ENCODE peak calls at places on chromosomes 16 and 17, in ten cellular contexts. M, O, C, L, D, R, J, W, F and B are unnamed samples.

GRCh38 chr17:14225153-14226004 is 11.3 kb downstream of the CDRT15 start:
- DNase-seq in C (no peak), J (no peak), O (no peak), L (no peak), D (no peak), W (no peak), F (no peak), M (no peak), R (no peak), B (no peak)

GRCh38 chr17:44920565-44920940 is 5.3 kb upstream of the GFAP start:
- DNase-seq in M (no peak), C (peak), L (no peak), O (no peak), W (no peak), F (no peak), J (peak), D (peak), R (no peak), B (no peak)

GRCh38 chr16:23257682-23258081 is 44.4 kb upstream of the SCNN1B start:
- DNase-seq in J (no peak), R (no peak), W (no peak), O (no peak), M (no peak), C (no peak), D (no peak), L (no peak), F (no peak), B (no peak)

GRCh38 chr17:79836952-79837887 is 2.0 kb downstream of the CBX4 start:
- DNase-seq in O (peak), R (peak), D (peak), J (peak), M (peak), L (no peak), C (peak), F (peak), W (peak), B (peak)

GRCh38 chr16:76278086-76278485 is 885 bp downstream of the CNTNAP4 start:
- DNase-seq in O (no peak), F (no peak), M (no peak), D (no peak), C (no peak), J (no peak), R (no peak), W (no peak), L (no peak), B (no peak)

GRCh38 chr16:17724242-17724898 is 253.6 kb upstream of the XYLT1 start:
- DNase-seq in L (no peak), C (no peak), R (no peak), M (peak), W (no peak), D (no peak), F (no peak), J (no peak), O (peak), B (peak)

GRCh38 chr17:55458977-55459376 is 37.3 kb upstream of the MMD start:
- DNase-seq in C (no peak), M (no peak), D (no peak), L (no peak), W (no peak), J (no peak), R (no peak), O (peak), F (no peak), B (peak)

GRCh38 chr16:73558219-73558618 is 510.3 kb upstream of the ZFHX3 start:
- DNase-seq in D (no peak), C (no peak), L (no peak), W (no peak), O (no peak), R (no peak), M (no peak), J (no peak), F (no peak), B (no peak)

GRCh38 chr16:3564130-3564888 is 12.9 kb downstream of the NLRC3 start:
- DNase-seq in J (no peak), O (no peak), R (no peak), C (no peak), D (no peak), M (no peak), L (no peak), W (no peak), F (no peak), B (no peak)

GRCh38 chr16:89489731-89490385 is 503 bp downstream of the ANKRD11 start:
- DNase-seq in M (no peak), L (no peak), C (no peak), J (peak), D (no peak), O (no peak), R (no peak), F (no peak), W (no peak), B (no peak)

GRCh38 chr16:54459509-54460235 is 173.1 kb upstream of the IRX3 start:
- DNase-seq in F (no peak), D (no peak), R (no peak), M (peak), W (no peak), C (no peak), O (no peak), J (no peak), L (no peak), B (peak)

GRCh38 chr17:10748475-10749110 is 18.8 kb upstream of the TMEM220 start:
- DNase-seq in D (no peak), L (no peak), F (no peak), O (no peak), M (no peak), R (no peak), C (no peak), W (no peak), J (no peak), B (no peak)

GRCh38 chr17:63588797-63589196 is 11.9 kb upstream of the TACO1 start:
- DNase-seq in W (no peak), L (no peak), C (no peak), J (no peak), O (no peak), D (no peak), F (no peak), M (no peak), R (no peak), B (no peak)

GRCh38 chr17:83056583-83057396 is 22.6 kb upstream of the METRNL start:
- DNase-seq in M (no peak), F (peak), J (peak), R (peak), W (no peak), D (peak), L (no peak), C (no peak), O (no peak), B (peak)

GRCh38 chr16:8797364-8798173 is at the start of the genes PMM2 and TMEM186:
- DNase-seq in D (peak), O (peak), C (peak), J (peak), W (peak), R (peak), M (peak), F (peak), L (peak), B (peak)

GRCh38 chr16:87416826-87417471 is 24.8 kb downstream of the MAP1LC3B start:
- DNase-seq in J (no peak), F (peak), R (no peak), D (no peak), C (no peak), L (no peak), W (no peak), M (peak), O (peak), B (peak)

GRCh38 chr16:4513086-4513860 is 25.3 kb downstream of the CDIP1 start:
- DNase-seq in D (no peak), O (no peak), C (no peak), W (no peak), R (no peak), J (no peak), L (no peak), F (no peak), M (no peak), B (no peak)

GRCh38 chr16:47461598-47462266 is 601 bp downstream of the PHKB start:
- DNase-seq in L (no peak), O (peak), M (peak), C (no peak), J (no peak), D (no peak), R (no peak), F (peak), W (peak), B (peak)

GRCh38 chr17:78271419-78272160 is 40.2 kb downstream of the TMEM235 start:
- DNase-seq in J (no peak), L (no peak), D (peak), C (peak), R (no peak), M (no peak), O (no peak), W (no peak), F (no peak), B (no peak)

GRCh38 chr16:64627781-64628180 is 494.1 kb downstream of the CDH11 start:
- DNase-seq in D (no peak), M (no peak), R (no peak), O (no peak), C (no peak), L (no peak), W (no peak), J (no peak), F (no peak), B (no peak)

GRCh38 chr17:55152236-55152635 is 112.5 kb upstream of the HLF start:
- DNase-seq in L (no peak), O (peak), F (no peak), J (no peak), D (no peak), C (no peak), M (no peak), R (no peak), W (no peak), B (no peak)

GRCh38 chr17:58756246-58757161 is 850 bp downstream of the PPM1E start:
- DNase-seq in O (no peak), R (no peak), J (no peak), C (no peak), W (no peak), L (no peak), F (peak), D (peak), M (peak), B (peak)

GRCh38 chr17:44533533-44534246 is 23.6 kb upstream of the FZD2 start:
- DNase-seq in D (peak), F (peak), M (peak), J (peak), W (peak), L (no peak), C (peak), R (peak), O (peak), B (peak)

GRCh38 chr17:13563916-13564315 is 37.8 kb downstream of the HS3ST3A1 start:
- DNase-seq in L (no peak), W (no peak), M (no peak), R (no peak), O (peak), D (no peak), J (no peak), C (no peak), F (no peak), B (peak)

GRCh38 chr17:81708739-81709185 is 3.3 kb upstream of the SLC25A10 start:
- DNase-seq in W (no peak), J (no peak), F (no peak), O (no peak), C (no peak), L (no peak), D (no peak), R (no peak), M (no peak), B (no peak)

GRCh38 chr16:49598386-49599170 is 225.0 kb downstream of the C16orf78 start:
- DNase-seq in L (no peak), J (no peak), R (peak), F (no peak), O (no peak), C (no peak), D (peak), W (no peak), M (no peak), B (no peak)

GRCh38 chr17:43333438-43333943 is 65.3 kb upstream of the ARL4D start:
- DNase-seq in J (no peak), L (no peak), O (no peak), F (no peak), M (no peak), R (no peak), D (no peak), C (no peak), W (no peak), B (no peak)

GRCh38 chr17:52606098-52606497 is 447.6 kb upstream of the CA10 start:
- DNase-seq in J (no peak), D (no peak), M (no peak), F (no peak), R (no peak), C (no peak), L (no peak), W (no peak), O (peak), B (no peak)

GRCh38 chr16:65415460-65415859 is 293.6 kb upstream of the CDH11 start:
- DNase-seq in R (no peak), L (no peak), F (no peak), W (no peak), M (no peak), J (no peak), O (no peak), C (no peak), D (no peak), B (no peak)

GRCh38 chr17:19533036-19533717 is 477 bp upstream of the SLC47A1 start:
- DNase-seq in J (no peak), D (no peak), M (no peak), R (no peak), F (no peak), W (no peak), L (no peak), O (no peak), C (no peak), B (no peak)

GRCh38 chr17:50114849-50115357 is 15.1 kb downstream of the SAMD14 start:
- DNase-seq in C (no peak), D (peak), W (no peak), L (no peak), M (peak), O (peak), R (peak), F (peak), J (no peak), B (peak)

GRCh38 chr16:68364601-68364998 is 53.8 kb downstream of the PRMT7 start:
- DNase-seq in C (no peak), O (peak), D (peak), R (no peak), F (no peak), M (no peak), L (no peak), W (no peak), J (no peak), B (no peak)

GRCh38 chr17:72516772-72517399 is 396.1 kb downstream of the SOX9 start:
- DNase-seq in R (no peak), O (peak), D (no peak), F (peak), W (peak), L (no peak), C (no peak), J (no peak), M (no peak), B (no peak)

GRCh38 chr17:8020251-8020650 is 17.8 kb downstream of the GUCY2D start:
- DNase-seq in C (no peak), L (no peak), J (no peak), W (no peak), O (no peak), R (no peak), M (no peak), F (no peak), D (no peak), B (no peak)

GRCh38 chr17:61065263-61065773 is 334.3 kb upstream of the TBX2 start:
- DNase-seq in W (no peak), O (peak), M (peak), F (no peak), C (no peak), L (no peak), R (no peak), J (no peak), D (no peak), B (peak)

GRCh38 chr16:14345512-14346115 is 274.5 kb downstream of the MRTFB start:
- DNase-seq in W (no peak), F (no peak), R (peak), M (no peak), L (no peak), C (no peak), J (peak), D (no peak), O (no peak), B (no peak)

GRCh38 chr17:19533718-19534561 is at the start of gene SLC47A1:
- DNase-seq in F (peak), L (no peak), M (peak), D (peak), C (no peak), R (no peak), O (peak), J (peak), W (no peak), B (no peak)

GRCh38 chr16:89815639-89816348 is 653 bp downstream of the FANCA start:
- DNase-seq in M (peak), L (no peak), R (no peak), O (no peak), F (peak), W (no peak), C (no peak), D (peak), J (no peak), B (peak)

GRCh38 chr16:3356118-3356517 is 429 bp downstream of the OR2C1 start:
- DNase-seq in C (no peak), F (no peak), O (no peak), J (no peak), L (no peak), M (no peak), D (no peak), R (no peak), W (no peak), B (no peak)

GRCh38 chr16:84883301-84883700 is 63.5 kb downstream of the CRISPLD2 start:
- DNase-seq in L (no peak), J (no peak), D (peak), C (no peak), F (no peak), W (no peak), O (peak), M (no peak), R (no peak), B (peak)
- H3K4me3 ChIP-seq in L (no peak), J (no peak), D (no peak), C (no peak), F (no peak), W (no peak), O (no peak), M (no peak), R (no peak), B (no peak)

GRCh38 chr17:17760872-17761550 is 75.8 kb downstream of the SREBF1 start:
- DNase-seq in J (no peak), R (no peak), C (no peak), O (no peak), F (no peak), W (no peak), M (no peak), D (no peak), L (no peak), B (no peak)

GRCh38 chr17:17761894-17762781 is 74.6 kb downstream of the SREBF1 start:
- DNase-seq in J (no peak), L (no peak), D (no peak), W (no peak), M (no peak), F (no peak), C (no peak), O (no peak), R (no peak), B (no peak)

GRCh38 chr17:17765359-17765758 is 71.4 kb downstream of the SREBF1 start:
- DNase-seq in M (no peak), C (no peak), O (no peak), J (no peak), W (no peak), L (no peak), F (no peak), R (no peak), D (no peak), B (no peak)

GRCh38 chr17:17763734-17764133 is 73.1 kb downstream of the SREBF1 start:
- DNase-seq in O (no peak), D (no peak), R (no peak), F (no peak), L (no peak), W (no peak), M (no peak), C (no peak), J (no peak), B (no peak)

GRCh38 chr17:17763136-17763535 is 73.7 kb downstream of the SREBF1 start:
- DNase-seq in L (no peak), M (no peak), R (no peak), C (no peak), D (no peak), J (no peak), O (no peak), W (no peak), F (peak), B (no peak)
- H3K4me3 ChIP-seq in L (no peak), M (no peak), R (no peak), C (no peak), D (no peak), J (no peak), O (no peak), W (no peak), F (no peak), B (no peak)

GRCh38 chr16:825298-826061 is 24.9 kb upstream of the GNG13 start:
- DNase-seq in D (no peak), M (peak), R (no peak), W (no peak), L (no peak), O (no peak), F (no peak), C (no peak), J (no peak), B (no peak)
- H3K4me3 ChIP-seq in D (no peak), M (no peak), R (no peak), W (no peak), L (peak), O (no peak), F (no peak), C (no peak), J (no peak), B (peak)

GRCh38 chr17:3514873-3515272 is 39.1 kb downstream of the ASPA start:
- DNase-seq in J (no peak), L (no peak), W (no peak), F (no peak), M (no peak), C (no peak), O (no peak), R (no peak), D (no peak), B (no peak)

GRCh38 chr17:3512512-3513171 is 36.8 kb downstream of the ASPA start:
- DNase-seq in J (no peak), O (peak), R (peak), W (no peak), L (no peak), F (peak), C (no peak), M (peak), D (peak), B (peak)

GRCh38 chr17:3510090-3510489 is 34.3 kb downstream of the ASPA start:
- DNase-seq in D (no peak), O (no peak), L (no peak), J (no peak), C (no peak), W (no peak), M (no peak), F (no peak), R (no peak), B (no peak)

GRCh38 chr17:3511841-3512511 is 36.2 kb downstream of the ASPA start:
- DNase-seq in R (no peak), L (no peak), C (no peak), W (no peak), M (peak), J (no peak), F (no peak), D (no peak), O (no peak), B (peak)

DNA sequence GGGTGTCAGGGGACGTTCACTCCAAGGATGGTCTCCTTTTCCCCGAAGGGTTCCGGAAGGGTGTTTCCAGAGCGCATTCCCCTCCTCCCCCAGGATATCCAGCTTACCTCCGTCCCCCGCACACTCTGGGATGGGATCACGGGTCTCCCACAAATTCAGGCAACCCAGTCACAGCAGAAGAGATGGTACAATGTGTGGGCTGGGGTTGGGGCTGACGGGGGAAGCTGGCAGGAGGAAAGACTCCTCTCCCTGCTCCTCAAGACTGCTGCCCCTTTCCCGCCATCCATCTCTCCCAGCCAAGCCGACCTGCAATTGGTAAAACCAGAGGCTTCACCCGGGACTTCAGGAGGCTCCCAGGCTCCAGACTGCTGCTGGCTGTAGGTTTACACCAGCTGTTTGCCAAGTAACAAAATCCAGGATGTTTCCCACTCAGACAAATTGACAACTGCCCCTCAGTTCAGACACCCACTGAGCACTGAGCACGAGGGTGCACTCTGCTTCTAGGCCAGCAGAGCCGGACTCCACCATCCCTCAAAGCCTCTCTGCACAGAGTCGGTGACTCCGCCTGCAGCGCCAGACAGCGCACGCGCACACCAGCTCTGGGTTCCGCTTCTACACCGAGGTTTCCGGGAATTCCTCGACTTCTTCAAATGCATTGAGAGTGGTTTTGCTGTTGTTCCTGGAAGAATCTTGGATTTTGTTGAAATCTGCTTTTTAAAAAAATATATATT is 37.7 kb downstream of the ASPA start:
- DNase-seq in W (no peak), O (no peak), J (no peak), L (no peak), D (peak), C (no peak), F (peak), M (no peak), R (no peak), B (no peak)
- H3K4me3 ChIP-seq in W (no peak), O (no peak), J (no peak), L (no peak), D (no peak), C (no peak), F (no peak), M (peak), R (no peak), B (no peak)

GRCh38 chr17:4214142-4214541 is 49.6 kb downstream of the ANKFY1 start:
- DNase-seq in L (no peak), O (no peak), M (no peak), F (no peak), R (no peak), C (no peak), D (no peak), J (no peak), W (no peak), B (no peak)
- H3K4me3 ChIP-seq in L (no peak), O (no peak), M (no peak), F (no peak), R (no peak), C (no peak), D (no peak), J (no peak), W (no peak), B (no peak)